ENCODE peak calls at places on chromosomes 13 and 19, in four cellular contexts. One of them, this sample, is unnamed.

GRCh38 chr19:1206733-1207301 is 1.2 kb downstream of the STK11 start:
- DNase-seq in IMR-90: no peak
- DNase-seq in A549: peak
- DNase-seq in GM12878: no peak
- DNase-seq in this sample: no peak

GRCh38 chr19:5826531-5827341 is 12.8 kb downstream of the FUT6 start:
- DNase-seq in IMR-90: no peak
- DNase-seq in A549: peak
- DNase-seq in GM12878: no peak
- DNase-seq in this sample: peak

GRCh38 chr19:36771275-36772231 is 1.1 kb downstream of the ZNF850 start:
- DNase-seq in IMR-90: peak
- DNase-seq in A549: peak
- DNase-seq in GM12878: peak
- DNase-seq in this sample: peak

GRCh38 chr19:55597493-55597892 is 1.8 kb downstream of the FIZ1 start:
- DNase-seq in IMR-90: no peak
- DNase-seq in A549: no peak
- DNase-seq in GM12878: no peak
- DNase-seq in this sample: no peak

GRCh38 chr19:2578911-2579677 is 103.2 kb downstream of the GADD45B start:
- DNase-seq in IMR-90: peak
- DNase-seq in A549: peak
- DNase-seq in GM12878: no peak
- DNase-seq in this sample: peak

GRCh38 chr13:47845981-47846380 is 155.1 kb downstream of the SUCLA2 start:
- DNase-seq in IMR-90: no peak
- DNase-seq in A549: no peak
- DNase-seq in GM12878: no peak
- DNase-seq in this sample: no peak

GRCh38 chr19:33798701-33799111 is 2.0 kb downstream of the KCTD15 start:
- DNase-seq in IMR-90: peak
- DNase-seq in A549: no peak
- DNase-seq in GM12878: no peak
- DNase-seq in this sample: no peak

GRCh38 chr19:29889702-29890101 is 52.3 kb upstream of the URI1 start:
- DNase-seq in IMR-90: no peak
- DNase-seq in A549: no peak
- DNase-seq in GM12878: no peak
- DNase-seq in this sample: no peak

GRCh38 chr13:110714798-110715394 is 1.4 kb downstream of the ING1 start:
- DNase-seq in IMR-90: peak
- DNase-seq in A549: no peak
- DNase-seq in GM12878: no peak
- DNase-seq in this sample: peak

GRCh38 chr19:39705578-39706188 is 1.4 kb downstream of the LGALS14 start:
- DNase-seq in IMR-90: no peak
- DNase-seq in A549: no peak
- DNase-seq in GM12878: no peak
- DNase-seq in this sample: no peak

GRCh38 chr13:99182439-99182838 is 18.2 kb upstream of the UBAC2 start:
- DNase-seq in IMR-90: no peak
- DNase-seq in A549: no peak
- DNase-seq in GM12878: no peak
- DNase-seq in this sample: no peak

GRCh38 chr13:99174533-99175100 is 26.0 kb upstream of the UBAC2 start:
- DNase-seq in IMR-90: no peak
- DNase-seq in A549: peak
- DNase-seq in GM12878: no peak
- DNase-seq in this sample: no peak

GRCh38 chr13:99176309-99177276 is 24.1 kb upstream of the UBAC2 start:
- DNase-seq in IMR-90: peak
- DNase-seq in A549: peak
- DNase-seq in GM12878: no peak
- DNase-seq in this sample: peak

GRCh38 chr13:99179460-99179859 is 21.2 kb upstream of the UBAC2 start:
- DNase-seq in IMR-90: no peak
- DNase-seq in A549: no peak
- DNase-seq in GM12878: no peak
- DNase-seq in this sample: no peak

GRCh38 chr13:99178636-99179035 is 22.0 kb upstream of the UBAC2 start:
- DNase-seq in IMR-90: no peak
- DNase-seq in A549: no peak
- DNase-seq in GM12878: no peak
- DNase-seq in this sample: no peak
- TF ChIP-seq ELK1 in IMR-90: no peak
- TF ChIP-seq ELK1 in A549: no peak
- TF ChIP-seq ELK1 in GM12878: no peak
- TF ChIP-seq ELK1 in this sample: no peak

DNA sequence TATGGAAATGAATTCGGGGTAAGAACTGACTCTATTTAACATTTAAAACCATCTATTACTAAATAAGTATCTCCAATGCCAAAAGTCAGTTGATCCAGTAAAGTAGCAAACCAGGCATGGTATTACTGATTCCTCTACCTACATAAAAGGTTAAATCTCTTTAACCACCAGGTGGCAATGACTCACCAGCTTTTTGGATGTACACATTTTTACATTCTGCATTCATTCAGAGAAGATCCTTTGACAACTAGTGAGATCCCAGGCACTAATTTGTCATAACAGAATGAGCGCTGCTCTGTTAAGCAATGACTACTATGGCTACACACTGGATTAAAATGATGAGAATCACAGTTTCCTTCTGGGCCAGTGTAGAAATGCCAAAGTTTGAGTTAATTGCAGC is 329.8 kb upstream of the GPC6 start:
- DNase-seq in IMR-90: peak
- DNase-seq in A549: peak
- DNase-seq in GM12878: no peak
- DNase-seq in this sample: no peak
- TF ChIP-seq ELK1 in IMR-90: no peak
- TF ChIP-seq ELK1 in A549: no peak
- TF ChIP-seq ELK1 in GM12878: no peak
- TF ChIP-seq ELK1 in this sample: no peak

DNA sequence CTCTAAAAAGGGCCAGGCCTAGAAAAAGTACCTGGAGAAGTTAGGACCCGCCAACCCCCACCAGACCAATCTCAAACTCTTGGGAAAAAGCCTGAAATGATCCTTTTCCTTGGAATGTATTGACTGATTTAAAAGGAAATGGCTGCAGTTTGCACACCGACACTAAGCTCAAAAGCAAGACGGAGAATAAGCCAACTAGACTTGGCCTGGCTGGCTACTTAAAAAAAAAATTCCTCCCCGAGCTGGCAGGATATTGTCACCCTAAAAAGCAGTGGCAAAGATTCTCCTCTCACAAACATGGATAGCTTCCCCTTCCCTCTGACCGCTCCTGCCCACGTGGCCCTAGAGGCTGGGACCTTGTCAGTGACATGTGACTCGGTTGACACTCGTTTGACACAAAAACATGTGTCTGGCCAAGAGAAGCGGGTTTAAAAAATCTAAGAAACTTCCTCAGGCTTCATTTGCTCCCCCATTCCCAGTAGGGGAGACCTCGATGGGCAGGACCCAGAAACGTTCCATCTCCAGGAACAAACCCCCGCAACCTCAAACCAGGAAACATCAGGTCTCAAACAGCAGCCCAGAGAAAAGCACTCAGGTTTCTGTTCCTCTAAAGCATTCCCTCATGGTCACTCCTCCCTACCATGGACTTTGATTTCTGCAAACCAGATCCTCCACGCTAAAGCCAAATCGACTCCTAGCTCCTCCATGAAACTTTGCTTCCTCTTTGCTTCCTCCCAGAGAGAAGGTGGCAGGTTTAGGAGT is 1.3 kb downstream of the RFX1 start:
- DNase-seq in IMR-90: no peak
- DNase-seq in A549: no peak
- DNase-seq in GM12878: peak
- DNase-seq in this sample: peak
- TF ChIP-seq ELK1 in IMR-90: no peak
- TF ChIP-seq ELK1 in A549: no peak
- TF ChIP-seq ELK1 in GM12878: no peak
- TF ChIP-seq ELK1 in this sample: no peak

DNA sequence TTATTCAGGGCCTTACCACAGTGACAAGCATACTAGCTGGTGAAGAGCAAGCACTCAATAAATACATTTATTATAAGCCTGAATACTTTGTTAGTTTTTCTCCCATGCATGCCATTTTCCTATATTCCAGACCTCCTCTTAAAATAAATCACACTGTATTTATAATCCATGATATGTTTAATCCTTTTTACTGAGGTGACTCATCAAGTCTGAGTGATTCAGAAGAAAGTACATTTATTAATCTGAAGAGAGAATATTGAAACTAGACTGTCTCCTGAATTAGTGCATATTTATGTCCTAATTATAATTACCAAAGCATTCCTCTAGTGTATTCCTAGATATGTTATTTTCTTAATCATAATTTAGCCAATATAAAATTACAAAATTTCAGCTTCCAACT is 323.3 kb downstream of the NALCN start:
- DNase-seq in IMR-90: peak
- DNase-seq in A549: no peak
- DNase-seq in GM12878: no peak
- DNase-seq in this sample: no peak
- TF ChIP-seq ELK1 in IMR-90: no peak
- TF ChIP-seq ELK1 in A549: no peak
- TF ChIP-seq ELK1 in GM12878: no peak
- TF ChIP-seq ELK1 in this sample: no peak

GRCh38 chr13:71290963-71291937 is 575.8 kb downstream of the DACH1 start:
- DNase-seq in IMR-90: peak
- DNase-seq in A549: peak
- DNase-seq in GM12878: peak
- DNase-seq in this sample: no peak
- TF ChIP-seq ELK1 in IMR-90: no peak
- TF ChIP-seq ELK1 in A549: no peak
- TF ChIP-seq ELK1 in GM12878: no peak
- TF ChIP-seq ELK1 in this sample: no peak

DNA sequence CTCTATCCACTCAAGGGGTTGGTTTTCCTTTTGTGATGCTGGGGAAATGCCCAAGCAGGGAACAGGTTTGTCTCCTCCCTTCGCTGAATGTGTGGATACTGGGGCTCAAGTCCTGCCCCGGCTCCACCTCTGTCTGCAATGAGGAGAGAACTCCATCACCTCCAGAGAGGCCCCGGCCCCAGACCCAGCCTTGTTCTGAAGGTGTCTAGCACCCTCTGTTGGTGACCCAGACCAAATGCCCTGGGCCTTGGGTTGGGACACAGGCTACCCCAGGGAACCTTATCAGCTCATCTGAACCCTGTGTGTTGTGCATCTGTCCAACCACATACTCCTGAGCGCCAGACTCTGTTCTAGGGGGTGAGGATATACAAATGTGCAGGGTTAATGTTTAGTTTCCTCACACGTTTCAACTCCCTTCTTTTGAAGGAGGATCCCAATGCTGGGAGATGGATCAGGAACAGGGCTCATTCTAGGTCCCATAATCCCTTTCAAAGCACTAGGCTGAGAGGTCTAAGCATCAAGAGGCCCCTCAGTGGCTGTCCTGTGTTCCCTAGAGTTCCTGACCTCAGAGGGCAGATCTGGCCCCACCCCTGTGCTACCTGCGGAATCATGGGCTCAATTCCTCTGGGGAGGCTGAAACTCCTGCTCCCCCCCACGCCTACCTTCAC is 112.5 kb upstream of the SLC7A1 start:
- DNase-seq in IMR-90: peak
- DNase-seq in A549: peak
- DNase-seq in GM12878: no peak
- DNase-seq in this sample: peak
- TF ChIP-seq ELK1 in IMR-90: no peak
- TF ChIP-seq ELK1 in A549: no peak
- TF ChIP-seq ELK1 in GM12878: no peak
- TF ChIP-seq ELK1 in this sample: no peak

GRCh38 chr19:31119951-31120690 is 229.1 kb downstream of the TSHZ3 start:
- DNase-seq in IMR-90: no peak
- DNase-seq in A549: no peak
- DNase-seq in GM12878: no peak
- DNase-seq in this sample: no peak
- TF ChIP-seq ELK1 in IMR-90: no peak
- TF ChIP-seq ELK1 in A549: no peak
- TF ChIP-seq ELK1 in GM12878: no peak
- TF ChIP-seq ELK1 in this sample: no peak

GRCh38 chr19:14250870-14251269 is 44.9 kb upstream of the ADGRL1 start:
- DNase-seq in IMR-90: no peak
- DNase-seq in A549: no peak
- DNase-seq in GM12878: no peak
- DNase-seq in this sample: peak

GRCh38 chr19:14248578-14249011 is 42.6 kb upstream of the ADGRL1 start:
- DNase-seq in IMR-90: no peak
- DNase-seq in A549: peak
- DNase-seq in GM12878: no peak
- DNase-seq in this sample: no peak
- TF ChIP-seq ELK1 in IMR-90: no peak
- TF ChIP-seq ELK1 in A549: no peak
- TF ChIP-seq ELK1 in GM12878: no peak
- TF ChIP-seq ELK1 in this sample: no peak

GRCh38 chr19:35216833-35217707 is 11.5 kb downstream of the FAM187B start:
- DNase-seq in IMR-90: no peak
- DNase-seq in A549: no peak
- DNase-seq in GM12878: no peak
- DNase-seq in this sample: no peak
- TF ChIP-seq ELK1 in IMR-90: no peak
- TF ChIP-seq ELK1 in A549: no peak
- TF ChIP-seq ELK1 in GM12878: no peak
- TF ChIP-seq ELK1 in this sample: no peak